ENCODE peak calls at places on chromosome 7, in nine cellular contexts. N is IMR-90, L is WERI-Rb-1, M is DND-41, H is neural crest cell, P is cardiac muscle cell, S is colonic mucosa, W is Panc1, I is lower lobe of right lung. T is an unnamed sample.

GRCh38 chr7:128409435-128410091 is at the start of gene IMPDH1:
- DNase-seq in N (peak), L (peak), M (peak), H (peak), P (peak), S (peak), W (no peak), I (peak), T (peak)

GRCh38 chr7:30247546-30248386 is 36.6 kb upstream of the ZNRF2 start:
- DNase-seq in N (no peak), L (peak), M (no peak), H (no peak), P (no peak), S (no peak), W (no peak), I (no peak), T (no peak)

GRCh38 chr7:157412021-157412443 is 75.2 kb downstream of the DNAJB6 start:
- DNase-seq in N (peak), L (no peak), M (no peak), H (no peak), P (peak), S (no peak), W (no peak), I (peak), T (no peak)

GRCh38 chr7:19390795-19391194 is 245.6 kb upstream of the FERD3L start:
- DNase-seq in N (no peak), L (no peak), M (no peak), H (no peak), P (no peak), S (no peak), W (no peak), I (no peak), T (no peak)

GRCh38 chr7:42292991-42293521 is 56.0 kb upstream of the GLI3 start:
- DNase-seq in N (no peak), L (no peak), M (no peak), H (no peak), P (no peak), S (no peak), W (no peak), I (peak), T (no peak)

GRCh38 chr7:43823941-43824340 is 45.4 kb downstream of the MRPS24 start:
- DNase-seq in N (no peak), L (no peak), M (no peak), H (no peak), P (no peak), S (no peak), W (no peak), I (no peak), T (no peak)

GRCh38 chr7:149455175-149455950 is 5.5 kb downstream of the ZNF777 start:
- DNase-seq in N (no peak), L (no peak), M (no peak), H (no peak), P (no peak), S (peak), W (no peak), I (no peak), T (no peak)

GRCh38 chr7:2609001-2609411 is 22.8 kb upstream of the TTYH3 start:
- DNase-seq in N (peak), L (peak), M (no peak), H (peak), P (peak), S (no peak), W (no peak), I (no peak), T (peak)

GRCh38 chr7:132423594-132424200 is 152.6 kb downstream of the PLXNA4 start:
- DNase-seq in N (no peak), L (no peak), M (no peak), H (no peak), P (no peak), S (no peak), W (no peak), I (no peak), T (no peak)

GRCh38 chr7:5692112-5692844 is 89.2 kb downstream of the RNF216 start:
- DNase-seq in N (peak), L (no peak), M (no peak), H (no peak), P (peak), S (peak), W (peak), I (no peak), T (no peak)

GRCh38 chr7:16918288-16918895 is 36.6 kb upstream of the AGR3 start:
- DNase-seq in N (peak), L (no peak), M (no peak), H (peak), P (peak), S (peak), W (peak), I (no peak), T (no peak)

GRCh38 chr7:34249192-34249591 is 343.9 kb downstream of the BMPER start:
- DNase-seq in N (no peak), L (no peak), M (no peak), H (no peak), P (no peak), S (no peak), W (no peak), I (no peak), T (no peak)

DNA sequence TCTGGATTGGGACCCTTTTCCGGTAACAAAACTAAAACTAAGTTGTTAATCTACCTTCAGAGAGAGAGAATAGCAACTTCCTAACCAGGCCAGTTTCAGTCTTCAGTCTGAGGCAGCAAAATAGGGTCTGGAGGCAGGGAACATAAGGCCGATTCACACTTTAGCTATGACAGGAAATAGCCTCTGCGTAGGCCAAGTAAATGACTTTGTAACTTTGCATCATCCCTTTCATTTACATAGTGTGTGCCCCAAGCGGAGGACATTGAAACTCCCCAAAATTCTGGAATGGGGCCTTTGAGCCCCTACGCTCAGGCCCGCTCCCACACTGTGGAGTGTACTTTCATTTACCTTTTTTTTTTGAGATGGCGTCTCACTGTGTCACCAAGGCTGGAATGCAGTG is 1.7 kb upstream of the UPP1 start:
- DNase-seq in N (peak), L (no peak), M (no peak), H (no peak), P (peak), S (no peak), W (no peak), I (no peak), T (no peak)
- TF ChIP-seq CTCF in N (peak), L (no peak), M (no peak), H (no peak), P (peak), S (no peak), W (no peak), I (no peak), T (no peak)

GRCh38 chr7:12111461-12112405 is 99.4 kb upstream of the TMEM106B start:
- DNase-seq in N (no peak), L (peak), M (no peak), H (no peak), P (peak), S (no peak), W (peak), I (peak), T (no peak)
- TF ChIP-seq CTCF in N (no peak), L (peak), M (no peak), H (no peak), P (no peak), S (no peak), W (peak), I (no peak), T (no peak)

DNA sequence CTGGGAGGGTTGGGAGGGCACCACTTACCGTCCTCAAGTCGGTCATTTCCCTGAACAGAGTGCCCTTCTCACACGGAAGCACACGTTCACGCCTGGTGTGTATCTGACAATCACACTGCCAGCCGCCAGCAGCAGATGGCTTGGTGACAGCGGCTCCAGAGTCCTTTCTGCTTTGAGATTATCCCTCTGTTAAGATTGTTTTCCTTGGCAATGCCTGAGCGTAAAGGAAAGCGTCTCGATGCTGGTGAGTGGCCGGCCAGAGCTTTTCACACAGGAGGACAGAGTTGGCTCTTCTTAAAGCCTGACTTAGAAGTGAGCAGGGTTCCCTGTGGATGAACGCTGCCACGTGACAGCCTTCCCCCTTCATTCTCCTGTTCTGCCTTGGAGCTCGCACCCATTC is 22.0 kb upstream of the PRKAR1B start:
- DNase-seq in N (no peak), L (peak), M (no peak), H (no peak), P (peak), S (no peak), W (no peak), I (peak), T (no peak)
- TF ChIP-seq CTCF in N (no peak), L (no peak), M (no peak), H (no peak), P (no peak), S (no peak), W (no peak), I (no peak), T (no peak)

DNA sequence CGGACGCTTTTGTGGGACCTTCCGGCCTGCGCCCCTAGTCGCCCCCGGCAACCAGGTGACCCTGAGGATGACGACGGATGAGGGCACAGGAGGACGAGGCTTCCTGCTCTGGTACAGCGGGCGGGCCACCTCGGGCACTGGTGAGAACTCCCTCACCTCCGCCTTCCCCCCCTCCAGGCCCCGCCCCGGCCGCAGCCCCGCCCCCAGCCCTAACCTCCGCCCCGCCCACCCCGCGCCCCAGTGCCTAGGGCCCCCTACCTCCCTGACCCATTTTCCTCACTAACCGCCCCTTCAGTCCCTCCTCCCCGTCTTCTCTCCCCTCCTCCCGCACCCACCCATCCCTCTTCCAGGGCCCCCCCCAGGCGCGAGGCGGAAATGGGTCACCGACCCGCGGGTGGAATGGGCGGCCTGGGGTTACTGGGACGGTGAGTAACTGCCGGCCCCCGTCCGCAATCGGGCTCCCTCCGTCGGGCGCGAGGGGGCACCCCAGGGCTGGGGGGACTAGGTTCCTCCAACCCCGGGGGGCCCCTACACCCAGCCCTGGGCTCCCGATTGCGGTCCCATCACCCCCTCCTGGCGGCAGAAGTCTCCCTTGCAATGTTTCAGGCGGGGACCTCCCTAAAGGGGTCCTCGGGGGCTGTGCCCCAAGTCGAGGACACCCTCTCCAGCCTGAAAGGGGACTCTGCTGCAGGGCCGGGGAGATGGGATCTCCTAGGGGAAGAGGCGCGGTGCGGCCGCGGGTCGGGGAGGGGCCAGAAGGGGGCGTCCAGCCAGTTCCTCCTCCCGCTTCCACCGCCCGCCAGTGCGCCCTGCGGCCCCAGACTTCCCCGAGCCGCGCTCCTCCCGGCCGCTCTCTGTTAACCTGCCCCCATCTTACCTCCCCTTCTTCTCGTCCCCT is 2.2 kb downstream of the PCOLCE start:
- DNase-seq in N (peak), L (peak), M (peak), H (peak), P (peak), S (peak), W (no peak), I (peak), T (peak)
- TF ChIP-seq CTCF in N (peak), L (peak), M (peak), H (peak), P (peak), S (peak), W (peak), I (peak), T (peak)

DNA sequence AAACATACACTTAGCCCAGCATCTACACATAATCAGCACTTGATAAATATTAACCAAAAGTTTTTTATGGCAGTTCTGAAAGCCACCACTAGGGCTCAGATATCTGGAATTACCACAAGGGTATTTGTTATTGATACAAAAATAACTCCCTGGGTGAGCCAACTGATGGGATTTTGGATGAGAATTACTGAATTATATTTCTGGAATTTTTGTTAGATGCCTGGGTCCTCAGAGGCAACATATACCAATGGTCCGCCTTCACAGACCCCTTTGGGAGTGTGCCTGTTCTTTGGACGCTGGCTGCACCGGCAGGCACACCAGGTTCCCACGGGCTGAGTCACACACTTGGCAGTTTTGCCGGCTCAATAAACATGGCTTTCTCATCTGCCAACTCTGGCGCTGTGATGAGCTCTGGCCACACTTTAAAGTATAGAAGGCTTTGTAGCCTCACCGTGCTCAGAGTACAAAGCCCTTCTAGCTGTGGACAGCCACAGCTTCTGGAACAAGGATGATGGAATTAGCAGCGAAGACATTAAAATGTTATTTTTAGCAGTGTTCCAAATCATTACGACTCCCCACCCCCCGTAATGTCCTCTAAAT is 24.5 kb upstream of the EEPD1 start:
- DNase-seq in N (peak), L (no peak), M (no peak), H (peak), P (peak), S (peak), W (peak), I (peak), T (no peak)
- TF ChIP-seq CTCF in N (peak), L (no peak), M (peak), H (peak), P (peak), S (peak), W (peak), I (peak), T (peak)

GRCh38 chr7:146773506-146773905 is 656.9 kb downstream of the CNTNAP2 start:
- DNase-seq in N (no peak), L (no peak), M (no peak), H (no peak), P (no peak), S (no peak), W (no peak), I (no peak), T (no peak)

GRCh38 chr7:146768941-146769340 is 652.3 kb downstream of the CNTNAP2 start:
- DNase-seq in N (no peak), L (no peak), M (no peak), H (no peak), P (no peak), S (no peak), W (no peak), I (no peak), T (no peak)

GRCh38 chr7:146772581-146772980 is 656.0 kb downstream of the CNTNAP2 start:
- DNase-seq in N (no peak), L (peak), M (no peak), H (peak), P (no peak), S (no peak), W (no peak), I (no peak), T (no peak)
- TF ChIP-seq CTCF in N (no peak), L (peak), M (no peak), H (peak), P (peak), S (no peak), W (peak), I (no peak), T (no peak)

T was measured in GM20000.